ENCODE peak calls at places on chromosomes 5 and 9, in seven cellular contexts. T is upper lobe of right lung, U is brain microvascular endothelial cell, X is suprapubic skin, M is A549, D is foreskin fibroblast, I is AG10803. Y is an unnamed sample.

GRCh38 chr5:79956173-79956670 is 34.8 kb downstream of the MTX3 start:
- DNase-seq in X (no peak), M (no peak), T (no peak), U (peak; percentile 33), I (peak; percentile 84), D (peak; percentile 58), Y (peak; percentile 20)

GRCh38 chr9:91536211-91536691 is 112.6 kb upstream of the NFIL3 start:
- DNase-seq in U (peak; percentile 72), I (peak; percentile 39), M (peak; percentile 72), D (peak; percentile 84), T (no peak), X (no peak), Y (no peak)

GRCh38 chr5:167699434-167699833 is 592.0 kb upstream of the WWC1 start:
- DNase-seq in U (peak; percentile 99), X (no peak), M (peak; percentile 97), I (peak; percentile 100), T (no peak), D (peak; percentile 98), Y (peak; percentile 97)

GRCh38 chr5:142540774-142541466 is 145.0 kb downstream of the FGF1 start:
- DNase-seq in U (peak; percentile 61), T (no peak), I (peak; percentile 95), X (no peak), D (peak; percentile 90), M (no peak), Y (peak; percentile 85)

GRCh38 chr5:36393656-36394438 is 92.1 kb upstream of the RANBP3L start:
- DNase-seq in X (no peak), D (peak; percentile 24), T (no peak), U (no peak), M (no peak), I (no peak), Y (no peak)

GRCh38 chr9:128153117-128153946 is 4.1 kb downstream of the LCN2 start:
- DNase-seq in T (no peak), X (peak; percentile 56), D (no peak), I (no peak), M (no peak), U (no peak), Y (no peak)

GRCh38 chr5:173689713-173690360 is 73.4 kb upstream of the BOD1 start:
- DNase-seq in T (no peak), I (no peak), U (no peak), M (peak; percentile 48), D (no peak), X (no peak), Y (peak; percentile 16)

GRCh38 chr5:67900515-67900914 is 315.0 kb upstream of the PIK3R1 start:
- DNase-seq in D (peak; percentile 26), M (no peak), X (no peak), U (no peak), I (peak; percentile 72), T (no peak), Y (no peak)

GRCh38 chr9:37636511-37637474 is 14.0 kb upstream of the FRMPD1 start:
- DNase-seq in U (no peak), T (no peak), X (no peak), I (no peak), D (no peak), M (no peak), Y (no peak)

GRCh38 chr5:134524219-134524825 is 1.1 kb upstream of the JADE2 start:
- DNase-seq in T (peak; percentile 94), D (peak; percentile 93), M (peak; percentile 88), U (no peak), X (peak; percentile 92), I (peak; percentile 75), Y (peak; percentile 89)

GRCh38 chr5:114471529-114471928 is 109.7 kb downstream of the KCNN2 start:
- DNase-seq in D (no peak), X (no peak), U (no peak), I (no peak), M (no peak), T (no peak), Y (no peak)

GRCh38 chr5:152374711-152375275 is 30.3 kb downstream of the NMUR2 start:
- DNase-seq in D (no peak), T (no peak), X (no peak), I (no peak), M (no peak), U (no peak), Y (no peak)

GRCh38 chr5:89303033-89303480 is 420.1 kb upstream of the MEF2C start:
- DNase-seq in U (no peak), I (no peak), M (no peak), T (no peak), X (no peak), D (no peak), Y (no peak)

GRCh38 chr5:108266235-108266634 is 115.7 kb downstream of the FBXL17 start:
- DNase-seq in I (peak; percentile 32), X (no peak), U (no peak), T (no peak), M (peak; percentile 24), D (peak; percentile 13), Y (peak; percentile 38)

GRCh38 chr5:157598350-157598936 is 22.9 kb upstream of the ADAM19 start:
- DNase-seq in M (no peak), I (no peak), T (no peak), X (no peak), U (no peak), D (no peak), Y (no peak)

GRCh38 chr5:127572930-127573329 is 55.5 kb downstream of the PRRC1 start:
- DNase-seq in T (no peak), U (no peak), D (peak; percentile 31), X (no peak), M (peak; percentile 6), I (peak; percentile 6), Y (peak; percentile 25)

GRCh38 chr5:149416977-149417713 is 38.1 kb upstream of the IL17B start:
- DNase-seq in U (no peak), I (peak; percentile 84), X (no peak), M (no peak), T (no peak), D (peak; percentile 69), Y (peak; percentile 56)

GRCh38 chr9:111375817-111376564 is 46.0 kb upstream of the OR2K2 start:
- DNase-seq in U (no peak), T (no peak), D (peak; percentile 48), X (no peak), M (no peak), I (peak; percentile 37), Y (peak; percentile 63)

GRCh38 chr9:97388721-97389238 is 23.1 kb upstream of the TDRD7 start:
- DNase-seq in I (no peak), M (no peak), T (no peak), U (no peak), D (peak; percentile 10), X (no peak), Y (no peak)

GRCh38 chr5:163770625-163771024 is 265.2 kb downstream of the MAT2B start:
- DNase-seq in X (no peak), I (no peak), M (no peak), D (no peak), T (no peak), U (no peak), Y (no peak)

GRCh38 chr5:16894236-16895057 is 41.6 kb downstream of the MYO10 start:
- DNase-seq in X (no peak), M (peak; percentile 98), T (no peak), I (peak; percentile 73), U (peak; percentile 94), D (peak; percentile 74), Y (peak; percentile 61)

GRCh38 chr9:88852794-88853193 is 138.5 kb upstream of the S1PR3 start:
- DNase-seq in U (peak; percentile 91), D (peak; percentile 98), I (peak; percentile 81), T (no peak), M (peak; percentile 82), X (no peak), Y (peak; percentile 99)

GRCh38 chr5:157100140-157100679 is 8.6 kb downstream of the HAVCR2 start:
- DNase-seq in I (peak; percentile 61), T (no peak), M (peak; percentile 50), X (no peak), U (peak; percentile 4), D (peak; percentile 68), Y (peak; percentile 61)

GRCh38 chr9:5870691-5871090 is 20.0 kb upstream of the MLANA start:
- DNase-seq in M (no peak), U (peak; percentile 11), D (peak; percentile 30), I (no peak), X (no peak), T (no peak), Y (peak; percentile 17)

GRCh38 chr9:122816163-122816867 is 12.1 kb downstream of the PDCL start:
- DNase-seq in M (no peak), X (no peak), U (peak; percentile 59), I (no peak), T (no peak), D (no peak), Y (no peak)

GRCh38 chr9:93254806-93255519 is 71.0 kb downstream of the WNK2 start:
- DNase-seq in D (no peak), X (no peak), M (no peak), I (no peak), T (peak; percentile 42), U (no peak), Y (no peak)

GRCh38 chr5:96968074-96968473 is 32.2 kb downstream of the LNPEP start:
- DNase-seq in X (no peak), M (no peak), D (peak; percentile 44), T (no peak), U (peak; percentile 28), I (peak; percentile 47), Y (peak; percentile 57)

GRCh38 chr9:133782157-133783130 is 44.3 kb upstream of the SARDH start:
- DNase-seq in U (peak; percentile 56), X (no peak), I (peak; percentile 62), T (peak; percentile 80), D (peak; percentile 86), M (peak; percentile 66), Y (peak; percentile 72)
- TF ChIP-seq CTCF in U (peak; percentile 94), X (peak; percentile 44), I (peak; percentile 90), T (peak; percentile 82), D (peak; percentile 84), M (peak; percentile 83), Y (peak; percentile 91)

DNA sequence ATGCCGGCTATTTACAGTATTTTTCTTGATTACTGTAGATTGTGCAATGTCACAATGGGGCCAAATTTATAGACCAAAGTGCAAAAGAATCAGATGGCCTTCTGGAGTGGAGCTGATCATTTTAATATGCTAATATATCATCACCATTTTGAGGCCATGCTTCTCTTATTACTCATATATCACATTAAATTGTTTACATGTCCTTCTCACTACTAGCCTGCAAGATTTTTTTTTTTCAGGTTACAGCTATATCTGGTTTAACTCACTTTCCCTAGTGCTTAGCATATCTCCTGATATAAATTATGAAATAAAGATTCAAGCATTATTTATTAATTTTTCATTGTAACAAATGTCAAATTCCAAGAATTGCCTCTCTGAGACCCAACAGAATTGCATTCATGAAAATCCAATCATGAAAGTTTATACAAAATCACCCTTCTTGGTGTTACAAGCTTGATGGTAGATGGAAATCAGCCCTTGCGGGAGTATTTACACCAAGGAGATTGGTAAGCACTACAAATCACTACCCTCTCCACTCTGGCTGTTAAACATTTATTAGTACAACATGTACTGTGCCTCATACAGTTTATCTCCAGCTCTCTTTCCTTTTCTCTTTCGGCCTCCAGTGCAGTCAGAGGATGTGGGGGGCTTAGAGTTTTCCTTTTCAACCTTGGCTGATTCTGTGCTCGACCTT is 703.9 kb downstream of the BRINP1 start:
- DNase-seq in M (no peak), D (no peak), I (no peak), X (no peak), T (no peak), U (no peak), Y (no peak)
- H3K4me3 ChIP-seq in M (no peak overlapping the region), D (no peak overlapping the region), I (no peak overlapping the region), X (no peak overlapping the region), T (no peak overlapping the region), U (no peak overlapping the region), Y (no peak overlapping the region)

GRCh38 chr9:105331755-105332154 is 87.3 kb downstream of the SLC44A1 start:
- DNase-seq in M (no peak), X (no peak), U (no peak), D (no peak), T (no peak), I (no peak), Y (no peak)
- TF ChIP-seq CTCF in M (no peak), X (no peak), U (no peak), D (no peak), T (no peak), I (no peak), Y (no peak)

GRCh38 chr5:124650960-124651662 is 95.3 kb downstream of the ZNF608 start:
- DNase-seq in X (no peak), T (no peak), I (peak; percentile 85), U (peak; percentile 53), M (no peak), D (no peak), Y (peak; percentile 83)
- H3K4me3 ChIP-seq in X (peak overlapping the region; percentile 57), T (peak overlapping the region; percentile 55), I (peak overlapping the region; percentile 67), U (peak overlapping the region; percentile 68), M (peak overlapping the region; percentile 52), D (peak overlapping the region; percentile 18), Y (peak overlapping the region; percentile 70)